ENCODE peak calls at places on chromosomes 3 and 15, in four cellular contexts. W is neural crest cell; A is T-helper 2 cell; I is activated CD8-positive, alpha-beta T cell treated with anti-CD3 and anti-CD28 coated beads, Interleukin-2, amount 10 ng/mL, durations not matched to agents 7 days and 5 days. B is an unnamed sample.

GRCh38 chr15:41494922-41495735 is 1.5 kb downstream of the ITPKA start:
- DNase-seq in W (peak; percentile 16), A (no peak), I (peak; percentile 48), B (no peak)

GRCh38 chr3:1960506-1960905 is 138.2 kb upstream of the CNTN4 start:
- DNase-seq in W (no peak), A (no peak), I (no peak), B (no peak)

GRCh38 chr3:13379191-13379830 is 40.8 kb downstream of the NUP210 start:
- DNase-seq in W (no peak), A (no peak), I (no peak), B (no peak)

GRCh38 chr15:69559440-69560215 is 107.0 kb downstream of the RPLP1 start:
- DNase-seq in W (no peak), A (no peak), I (no peak), B (no peak)

GRCh38 chr15:90665288-90666134 is 51.6 kb upstream of the BLM start:
- DNase-seq in W (no peak), A (peak; percentile 18), I (peak; percentile 85), B (no peak)

GRCh38 chr3:174784206-174784934 is 74.8 kb upstream of the NAALADL2 start:
- DNase-seq in W (no peak), A (no peak), I (no peak), B (no peak)

GRCh38 chr3:185401319-185401955 is 38.5 kb downstream of the MAP3K13 start:
- DNase-seq in W (no peak), A (no peak), I (no peak), B (peak; percentile 81)

GRCh38 chr3:40018369-40018768 is 209.0 kb downstream of the MYRIP start:
- DNase-seq in W (no peak), A (no peak), I (no peak), B (no peak)

GRCh38 chr3:195182470-195182795 is 88.5 kb downstream of the XXYLT1 start:
- DNase-seq in W (no peak), A (no peak), I (no peak), B (peak; percentile 20)

GRCh38 chr3:12870942-12871341 is 29.6 kb upstream of the RPL32 start:
- DNase-seq in W (no peak), A (peak; percentile 31), I (peak; percentile 41), B (no peak)

GRCh38 chr3:152185941-152186630 is 82.6 kb upstream of the MBNL1 start:
- DNase-seq in W (no peak), A (no peak), I (no peak), B (no peak)

GRCh38 chr3:193915613-193916012 is 220.3 kb upstream of the HES1 start:
- DNase-seq in W (no peak), A (no peak), I (no peak), B (no peak)

GRCh38 chr15:101446527-101447167 is 42.9 kb downstream of the PCSK6 start:
- DNase-seq in W (no peak), A (no peak), I (no peak), B (no peak)

GRCh38 chr15:90165659-90166489 is 35.3 kb upstream of the SEMA4B start:
- DNase-seq in W (no peak), A (no peak), I (no peak), B (no peak)

GRCh38 chr3:94162700-94163099 is 99.8 kb downstream of the NSUN3 start:
- DNase-seq in W (no peak), A (no peak), I (no peak), B (no peak)

GRCh38 chr3:65402597-65402996 is 636.1 kb downstream of the MAGI1 start:
- DNase-seq in W (no peak), A (no peak), I (no peak), B (no peak)

GRCh38 chr15:101615986-101616848 is 36.0 kb downstream of the TM2D3 start:
- DNase-seq in W (peak; percentile 35), A (no peak), I (no peak), B (peak; percentile 25)

GRCh38 chr15:38651328-38652038 is 86.9 kb upstream of the RASGRP1 start:
- DNase-seq in W (no peak), A (peak; percentile 84), I (peak; percentile 79), B (no peak)

GRCh38 chr3:119302697-119303630 is 8.8 kb downstream of the ARHGAP31 start:
- DNase-seq in W (no peak), A (no peak), I (no peak), B (no peak)

GRCh38 chr3:150736903-150737832 is 25.8 kb downstream of the SIAH2 start:
- DNase-seq in W (no peak), A (no peak), I (no peak), B (no peak)

GRCh38 chr15:67300266-67300914 is 45.8 kb downstream of the IQCH start:
- DNase-seq in W (no peak), A (no peak), I (no peak), B (no peak)

GRCh38 chr3:104198136-104198535 is 1168.6 kb upstream of the ALCAM start:
- DNase-seq in W (no peak), A (no peak), I (no peak), B (no peak)

GRCh38 chr15:71079208-71080044 is 35.8 kb upstream of the THSD4 start:
- DNase-seq in W (no peak), A (no peak), I (no peak), B (no peak)

GRCh38 chr3:100602506-100603444 is 6.6 kb upstream of the ADGRG7 start:
- DNase-seq in W (no peak), A (no peak), I (no peak), B (no peak)

GRCh38 chr3:9732080-9732752 is 681 bp downstream of the BRPF1 start:
- DNase-seq in W (no peak), A (peak; percentile 54), I (peak; percentile 84), B (no peak)

GRCh38 chr3:171376125-171376947 is 83.9 kb downstream of the TNIK start:
- DNase-seq in W (no peak), A (no peak), I (no peak), B (no peak)

B was measured in NCI-H1694.